ENCODE peak calls at places on chromosomes 7 and 10, in eight cellular contexts. S, P, Z, D, A, U, K and V are unnamed samples.

GRCh38 chr7:123979876-123980275 is 53.0 kb downstream of the TMEM229A start:
- DNase-seq in S (no peak), Z (no peak), D (no peak), P (no peak), U (no peak), K (no peak), A (peak; percentile 51), V (peak; percentile 81)

GRCh38 chr7:74480861-74481417 is 27.2 kb downstream of the GTF2IRD1 start:
- DNase-seq in S (no peak), Z (no peak), A (peak; percentile 64), P (no peak), D (no peak), U (no peak), K (peak; percentile 64), V (peak; percentile 90)

GRCh38 chr7:89401099-89401498 is 605.6 kb upstream of the TEX47 start:
- DNase-seq in A (no peak), U (no peak), D (no peak), K (no peak), Z (no peak), S (no peak), P (no peak), V (no peak)

GRCh38 chr10:99345350-99345749 is 16.2 kb downstream of the CNNM1 start:
- DNase-seq in P (no peak), D (no peak), Z (no peak), U (no peak), A (peak; percentile 66), K (no peak), S (no peak), V (no peak)

GRCh38 chr7:68613405-68613804 is 984.9 kb upstream of the AUTS2 start:
- DNase-seq in K (no peak), D (no peak), Z (no peak), A (no peak), P (no peak), U (no peak), S (no peak), V (no peak)

GRCh38 chr10:4515711-4516110 is 310.3 kb upstream of the AKR1E2 start:
- DNase-seq in Z (no peak), P (no peak), S (no peak), A (no peak), U (no peak), D (no peak), K (no peak), V (no peak)

GRCh38 chr7:32573110-32573687 is 77.9 kb downstream of the AVL9 start:
- DNase-seq in U (no peak), D (no peak), A (no peak), Z (no peak), P (no peak), K (no peak), S (no peak), V (no peak)

GRCh38 chr7:106841896-106842390 is 23.1 kb upstream of the PIK3CG start:
- DNase-seq in U (no peak), K (no peak), S (no peak), P (no peak), Z (no peak), D (no peak), A (no peak), V (no peak)

GRCh38 chr7:51132661-51133060 is 183.9 kb downstream of the COBL start:
- DNase-seq in Z (no peak), U (no peak), K (no peak), P (no peak), D (no peak), S (no peak), A (no peak), V (no peak)

GRCh38 chr7:20307901-20308300 is 22.8 kb upstream of the ITGB8 start:
- DNase-seq in P (no peak), U (no peak), S (no peak), A (peak; percentile 51), D (no peak), Z (no peak), K (no peak), V (no peak)

GRCh38 chr10:18594574-18595156 is 56.7 kb downstream of the NSUN6 start:
- DNase-seq in D (no peak), S (no peak), K (peak; percentile 11), U (no peak), Z (no peak), A (no peak), P (peak; percentile 7), V (peak; percentile 23)

GRCh38 chr10:53843691-53844362 is 957.2 kb downstream of the PCDH15 start:
- DNase-seq in P (no peak), K (no peak), Z (no peak), U (no peak), D (no peak), A (peak; percentile 42), S (no peak), V (peak; percentile 50)

GRCh38 chr7:68309806-68310205 is 1288.5 kb upstream of the AUTS2 start:
- DNase-seq in D (no peak), K (no peak), P (no peak), U (no peak), Z (no peak), A (no peak), S (no peak), V (no peak)

GRCh38 chr7:51133992-51134391 is 182.6 kb downstream of the COBL start:
- DNase-seq in A (no peak), Z (no peak), U (no peak), S (no peak), P (no peak), D (no peak), K (no peak), V (no peak)

GRCh38 chr7:21426958-21427860 is 674 bp upstream of the SP4 start:
- DNase-seq in Z (peak; percentile 99), D (peak; percentile 94), S (peak; percentile 92), P (peak; percentile 99), A (peak; percentile 99), U (peak; percentile 97), K (peak; percentile 99), V (peak; percentile 99)

GRCh38 chr7:76354981-76355730 is 3.6 kb downstream of the YWHAG start:
- DNase-seq in D (no peak), K (no peak), P (no peak), Z (no peak), S (no peak), A (no peak), U (no peak), V (no peak)

GRCh38 chr7:31373337-31374289 is 33.1 kb upstream of the NEUROD6 start:
- DNase-seq in D (peak; percentile 51), P (peak; percentile 62), U (peak; percentile 68), S (peak; percentile 7), A (peak; percentile 45), K (peak; percentile 20), Z (no peak), V (peak; percentile 24)
- TF ChIP-seq CTCF in D (peak; percentile 45), P (peak; percentile 73), U (peak; percentile 62), S (peak; percentile 59), A (peak; percentile 72), K (peak; percentile 56), Z (no peak), V (peak; percentile 38)

DNA sequence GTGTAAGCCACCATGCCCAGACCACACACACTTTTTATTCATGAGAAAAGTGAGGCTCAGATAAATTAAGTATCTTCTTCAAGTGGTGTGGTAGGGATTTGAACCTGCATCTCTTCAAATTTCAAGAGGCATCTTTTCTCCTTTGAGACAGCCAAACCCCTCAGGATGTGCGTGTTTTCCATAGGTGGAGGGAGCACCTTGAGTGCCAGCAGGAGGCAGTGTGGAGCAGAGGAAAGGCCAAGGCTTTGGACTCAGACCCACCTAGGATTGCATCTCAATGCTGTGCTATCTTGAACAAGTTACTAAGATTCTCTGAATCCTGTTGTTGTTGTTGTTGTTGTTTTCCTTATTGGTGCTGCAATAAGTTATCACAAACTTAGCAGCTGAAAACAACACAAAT is 40.2 kb upstream of the MYL10 start:
- DNase-seq in K (no peak), P (no peak), U (no peak), D (no peak), S (no peak), Z (no peak), A (no peak), V (no peak)
- TF ChIP-seq CTCF in K (no peak), P (no peak), U (no peak), D (no peak), S (peak; percentile 48), Z (no peak), A (peak; percentile 30), V (peak; percentile 52)

GRCh38 chr10:124534231-124534798 is 72.7 kb downstream of the LHPP start:
- DNase-seq in P (peak; percentile 44), U (no peak), K (peak; percentile 58), S (no peak), A (no peak), D (no peak), Z (no peak), V (peak; percentile 65)
- TF ChIP-seq CTCF in P (no peak), U (peak; percentile 54), K (peak; percentile 9), S (peak; percentile 60), A (peak; percentile 48), D (no peak), Z (peak; percentile 49), V (peak; percentile 79)

GRCh38 chr10:79547973-79548372 is 12.2 kb downstream of the SFTPA2 start:
- DNase-seq in Z (no peak), U (no peak), S (no peak), P (no peak), A (no peak), D (no peak), K (no peak), V (no peak)
- TF ChIP-seq CTCF in Z (no peak), U (no peak), S (no peak), P (no peak), A (no peak), D (no peak), K (no peak), V (no peak)

GRCh38 chr7:100400656-100401055 is 27.4 kb downstream of the PILRA start:
- DNase-seq in P (peak; percentile 60), Z (no peak), D (peak; percentile 21), S (no peak), A (no peak), U (no peak), K (no peak), V (peak; percentile 10)

GRCh38 chr7:100398239-100398638 is 25.0 kb downstream of the PILRA start:
- DNase-seq in P (no peak), Z (no peak), A (no peak), S (no peak), U (no peak), K (no peak), D (no peak), V (no peak)

GRCh38 chr7:100400041-100400440 is 26.8 kb downstream of the PILRA start:
- DNase-seq in P (no peak), A (no peak), D (no peak), U (no peak), K (no peak), Z (no peak), S (no peak), V (no peak)

GRCh38 chr7:100396421-100396982 is 23.2 kb downstream of the PILRA start:
- DNase-seq in S (no peak), K (peak; percentile 41), U (peak; percentile 76), D (no peak), P (no peak), Z (no peak), A (no peak), V (peak; percentile 8)

GRCh38 chr7:100397336-100398081 is 24.2 kb downstream of the PILRA start:
- DNase-seq in P (no peak), K (no peak), U (no peak), Z (no peak), D (no peak), A (no peak), S (no peak), V (no peak)
- TF ChIP-seq CTCF in P (no peak), K (no peak), U (no peak), Z (no peak), D (no peak), A (no peak), S (no peak), V (no peak)